ENCODE peak calls at places on chromosome 18, in seven cellular contexts. J is adrenal gland, S is psoas muscle, G is colonic mucosa, K is stomach, N is upper lobe of left lung, X is cardiac muscle cell. H is an unnamed sample. For H3K27me3, the result is how much of the 10 kb centered on the place peaks cover.

GRCh38 chr18:58674863-58675472 is 3.7 kb downstream of the MALT1 start:
- DNase-seq in X (peak), J (no peak), S (no peak), G (no peak), N (no peak), K (no peak), H (no peak)

GRCh38 chr18:22558945-22559385 is 141.2 kb upstream of the CTAGE1 start:
- DNase-seq in G (peak), J (peak), S (peak), K (peak), N (peak), X (peak), H (no peak)

GRCh38 chr18:63070750-63071502 is 248.6 kb downstream of the BCL2 start:
- DNase-seq in G (peak), N (no peak), S (no peak), X (no peak), J (no peak), K (no peak), H (no peak)

GRCh38 chr18:34544930-34545329 is 165.2 kb upstream of the DTNA start:
- DNase-seq in K (no peak), X (no peak), G (no peak), J (no peak), N (no peak), S (no peak), H (no peak)

GRCh38 chr18:741931-742512 is 29.6 kb upstream of the ENOSF1 start:
- DNase-seq in J (no peak), X (peak), S (no peak), N (no peak), K (no peak), G (no peak), H (no peak)

GRCh38 chr18:62091487-62092120 is 95.3 kb downstream of the PIGN start:
- DNase-seq in G (no peak), X (peak), K (no peak), N (no peak), S (no peak), J (no peak), H (no peak)

GRCh38 chr18:37578886-37579513 is 13.4 kb upstream of the CELF4 start:
- DNase-seq in S (no peak), J (peak), X (peak), G (no peak), N (no peak), K (no peak), H (no peak)

GRCh38 chr18:29154196-29154757 is 977.3 kb upstream of the CDH2 start:
- DNase-seq in N (no peak), X (peak), K (no peak), J (no peak), S (no peak), G (no peak), H (no peak)

GRCh38 chr18:74261053-74261452 is 30.7 kb downstream of the CYB5A start:
- DNase-seq in S (no peak), N (no peak), K (no peak), X (peak), J (no peak), G (no peak), H (no peak)

GRCh38 chr18:2848879-2849254 is 2.1 kb downstream of the EMILIN2 start:
- DNase-seq in N (no peak), G (no peak), X (peak), J (no peak), S (no peak), K (no peak), H (no peak)
- H3K27ac ChIP-seq in N (no peak), G (no peak), X (peak), J (no peak), S (no peak), K (no peak), H (no peak)

DNA sequence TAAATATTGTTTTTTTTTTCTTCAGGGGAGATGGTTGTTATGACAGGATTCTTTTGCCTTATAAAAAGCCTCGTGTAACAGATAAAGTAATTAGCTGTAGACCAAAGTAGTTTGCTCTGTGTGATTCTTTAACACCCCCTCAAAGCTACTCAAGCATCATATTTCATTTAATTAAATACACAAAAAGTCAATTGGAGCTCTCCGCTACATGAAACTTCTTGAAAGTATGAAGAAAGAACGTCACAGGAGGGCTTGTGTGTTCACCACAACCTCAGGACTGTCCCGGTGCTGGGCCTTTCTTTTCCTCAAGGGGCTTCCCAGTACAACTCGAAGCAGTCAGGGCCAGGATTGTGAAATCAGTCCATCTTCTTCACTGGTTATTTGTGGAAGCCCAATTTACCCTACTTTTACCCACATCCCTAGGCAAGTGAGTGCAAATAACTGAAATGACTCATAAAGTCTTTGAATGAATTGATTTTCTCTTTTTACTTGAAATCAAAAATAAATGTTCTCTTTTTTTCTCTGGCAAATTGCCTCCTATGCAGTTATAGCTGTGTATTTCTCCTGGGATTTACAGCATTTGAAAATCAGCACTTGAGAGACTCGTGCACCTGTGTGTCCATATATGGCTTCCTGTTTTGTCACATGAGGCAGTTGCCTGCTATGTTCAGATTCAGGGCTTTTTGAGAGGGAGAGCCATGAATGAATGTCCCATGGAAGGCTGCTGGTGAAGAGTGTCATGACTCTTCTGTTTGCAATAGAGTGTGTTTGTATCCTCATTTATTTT is 48.6 kb downstream of the LINC00305 start:
- DNase-seq in N (no peak), J (no peak), K (no peak), G (no peak), X (no peak), S (no peak), H (no peak)
- TF ChIP-seq CTCF in N (no peak), J (no peak), K (no peak), G (no peak), X (no peak), S (no peak), H (no peak)

GRCh38 chr18:7480853-7481252 is 86.3 kb upstream of the PTPRM start:
- DNase-seq in K (no peak), G (no peak), N (no peak), J (no peak), X (no peak), S (no peak), H (no peak)
- H3K27me3 ChIP-seq in K (under half), G (under half), N (under half), J (under half), X (under half), S (under half), H (under half)

GRCh38 chr18:21051615-21052014 is 60.0 kb downstream of the ROCK1 start:
- DNase-seq in X (peak), J (no peak), G (no peak), K (no peak), S (no peak), N (no peak), H (no peak)
- H3K27ac ChIP-seq in X (no peak), J (no peak), G (no peak), K (no peak), S (no peak), N (no peak), H (no peak)

GRCh38 chr18:49588171-49588570 is 26.3 kb downstream of the LIPG start:
- DNase-seq in S (no peak), X (no peak), J (no peak), G (no peak), K (no peak), N (no peak), H (no peak)
- TF ChIP-seq CTCF in S (no peak), X (no peak), J (no peak), G (no peak), K (no peak), N (no peak), H (no peak)